ENCODE peak calls at places on chromosome 21, in ten cellular contexts. F is lung; B is sigmoid colon; I is mucosa of descending colon; P is astrocyte; T is CD8-positive, alpha-beta memory T cell; S is lower lobe of right lung; X is tibial artery; M is astrocyte of the cerebellum; G is SK-N-SH. L is an unnamed sample.

GRCh38 chr21:43775795-43776430 is at the start of gene CSTB:
- DNase-seq in F (peak), B (peak), I (peak), P (peak), T (peak), S (peak), X (peak), M (no peak), G (peak), L (peak)

GRCh38 chr21:14581902-14582457 is 35.9 kb upstream of the SAMSN1 start:
- DNase-seq in F (no peak), B (no peak), I (no peak), P (no peak), T (no peak), S (no peak), X (no peak), M (no peak), G (no peak), L (no peak)

GRCh38 chr21:30628109-30628508 is 6.9 kb upstream of the KRTAP20-2 start:
- DNase-seq in F (no peak), B (no peak), I (no peak), P (no peak), T (no peak), S (no peak), X (no peak), M (no peak), G (no peak), L (no peak)

GRCh38 chr21:35342440-35342839 is 293.3 kb upstream of the RUNX1 start:
- DNase-seq in F (no peak), B (no peak), I (no peak), P (no peak), T (no peak), S (no peak), X (no peak), M (no peak), G (no peak), L (no peak)

GRCh38 chr21:31335957-31336738 is 7.9 kb downstream of the TIAM1 start:
- DNase-seq in F (no peak), B (peak), I (no peak), P (peak), T (no peak), S (no peak), X (no peak), M (peak), G (no peak), L (no peak)

GRCh38 chr21:26490771-26491170 is 82.3 kb downstream of the CYYR1 start:
- DNase-seq in F (no peak), B (no peak), I (no peak), P (peak), T (no peak), S (no peak), X (no peak), M (peak), G (no peak), L (no peak)

GRCh38 chr21:31446206-31446900 is 102.3 kb upstream of the TIAM1 start:
- DNase-seq in F (no peak), B (no peak), I (no peak), P (no peak), T (peak), S (no peak), X (no peak), M (no peak), G (no peak), L (no peak)

GRCh38 chr21:43908167-43908566 is 43.1 kb downstream of the AGPAT3 start:
- DNase-seq in F (no peak), B (peak), I (no peak), P (no peak), T (no peak), S (peak), X (peak), M (no peak), G (no peak), L (no peak)

GRCh38 chr21:27380303-27380702 is 413.4 kb upstream of the ADAMTS5 start:
- DNase-seq in F (no peak), B (no peak), I (no peak), P (no peak), T (no peak), S (no peak), X (no peak), M (no peak), G (no peak), L (no peak)

GRCh38 chr21:41597227-41597626 is 89.3 kb upstream of the TMPRSS2 start:
- DNase-seq in F (no peak), B (no peak), I (no peak), P (no peak), T (no peak), S (no peak), X (no peak), M (no peak), G (no peak), L (no peak)

GRCh38 chr21:31559368-31560119 is 99.9 kb upstream of the SOD1 start:
- DNase-seq in F (peak), B (peak), I (peak), P (peak), T (peak), S (peak), X (peak), M (peak), G (peak), L (peak)

GRCh38 chr21:8990326-8991087 is 1530.9 kb upstream of the TPTE start:
- DNase-seq in F (no peak), B (peak), I (no peak), P (peak), T (no peak), S (no peak), X (no peak), M (no peak), G (no peak), L (no peak)

GRCh38 chr21:29829514-29830255 is 110.1 kb downstream of the GRIK1 start:
- DNase-seq in F (no peak), B (no peak), I (no peak), P (peak), T (no peak), S (no peak), X (no peak), M (peak), G (no peak), L (no peak)

GRCh38 chr21:42154237-42155044 is 64.5 kb upstream of the ABCG1 start:
- DNase-seq in F (no peak), B (no peak), I (no peak), P (no peak), T (no peak), S (no peak), X (no peak), M (no peak), G (no peak), L (no peak)

GRCh38 chr21:34821717-34822116 is 152.9 kb downstream of the CLIC6 start:
- DNase-seq in F (no peak), B (no peak), I (no peak), P (no peak), T (no peak), S (no peak), X (no peak), M (no peak), G (peak), L (no peak)

GRCh38 chr21:44872266-44872567 is 1.3 kb downstream of the PTTG1IP start:
- DNase-seq in F (no peak), B (no peak), I (no peak), P (no peak), T (no peak), S (no peak), X (no peak), M (no peak), G (no peak), L (no peak)

GRCh38 chr21:42760361-42760970 is 107.0 kb downstream of the PDE9A start:
- DNase-seq in F (no peak), B (no peak), I (no peak), P (no peak), T (no peak), S (peak), X (peak), M (no peak), G (no peak), L (no peak)

GRCh38 chr21:18369115-18369514 is 34.5 kb downstream of the TMPRSS15 start:
- DNase-seq in F (no peak), B (no peak), I (no peak), P (no peak), T (no peak), S (no peak), X (no peak), M (peak), G (peak), L (no peak)

GRCh38 chr21:17660862-17661261 is 48.2 kb upstream of the BTG3 start:
- DNase-seq in F (no peak), B (no peak), I (no peak), P (no peak), T (no peak), S (peak), X (no peak), M (no peak), G (no peak), L (no peak)

GRCh38 chr21:26067836-26068401 is 102.7 kb downstream of the APP start:
- DNase-seq in F (no peak), B (no peak), I (no peak), P (no peak), T (peak), S (no peak), X (no peak), M (no peak), G (no peak), L (no peak)

GRCh38 chr21:26800001-26800400 is 45.2 kb downstream of the ADAMTS1 start:
- DNase-seq in F (no peak), B (no peak), I (no peak), P (no peak), T (no peak), S (no peak), X (peak), M (no peak), G (no peak), L (no peak)

GRCh38 chr21:14270631-14271030 is 54.7 kb downstream of the RBM11 start:
- DNase-seq in F (no peak), B (no peak), I (no peak), P (no peak), T (no peak), S (no peak), X (no peak), M (no peak), G (no peak), L (no peak)

GRCh38 chr21:39952265-39952664 is 85.0 kb downstream of the PCP4 start:
- DNase-seq in F (no peak), B (no peak), I (no peak), P (no peak), T (no peak), S (no peak), X (no peak), M (no peak), G (no peak), L (no peak)

GRCh38 chr21:33174756-33175155 is 55.0 kb upstream of the IFNAR2 start:
- DNase-seq in F (no peak), B (no peak), I (no peak), P (no peak), T (no peak), S (no peak), X (no peak), M (no peak), G (no peak), L (no peak)

GRCh38 chr21:34037446-34037845 is 35.9 kb upstream of the MRPS6 start:
- DNase-seq in F (peak), B (no peak), I (no peak), P (peak), T (no peak), S (no peak), X (no peak), M (peak), G (no peak), L (no peak)

GRCh38 chr21:41932191-41932575 is 21.6 kb downstream of the C2CD2 start:
- DNase-seq in F (no peak), B (peak), I (no peak), P (peak), T (no peak), S (no peak), X (no peak), M (peak), G (no peak), L (no peak)

GRCh38 chr21:34936299-34936698 is 112.8 kb downstream of the RUNX1 start:
- DNase-seq in F (no peak), B (no peak), I (no peak), P (no peak), T (peak), S (no peak), X (no peak), M (no peak), G (no peak), L (no peak)

GRCh38 chr21:37758997-37759396 is 157.3 kb downstream of the KCNJ6 start:
- DNase-seq in F (no peak), B (no peak), I (no peak), P (peak), T (no peak), S (no peak), X (no peak), M (peak), G (peak), L (no peak)

GRCh38 chr21:42526379-42526727 is 12.7 kb downstream of the SLC37A1 start:
- DNase-seq in F (no peak), B (peak), I (peak), P (no peak), T (no peak), S (no peak), X (peak), M (no peak), G (no peak), L (peak)

GRCh38 chr21:42307106-42307505 is 8.1 kb downstream of the TFF3 start:
- DNase-seq in F (no peak), B (peak), I (no peak), P (no peak), T (no peak), S (no peak), X (no peak), M (no peak), G (no peak), L (no peak)

GRCh38 chr21:33685613-33686197 is 43.4 kb downstream of the ITSN1 start:
- DNase-seq in F (no peak), B (no peak), I (no peak), P (peak), T (no peak), S (no peak), X (no peak), M (peak), G (no peak), L (no peak)

GRCh38 chr21:33947451-33948095 is 32.0 kb upstream of the ATP5PO start:
- DNase-seq in F (peak), B (peak), I (peak), P (peak), T (peak), S (peak), X (peak), M (peak), G (peak), L (peak)

GRCh38 chr21:34612557-34612956 is 2.4 kb downstream of the RCAN1 start:
- DNase-seq in F (no peak), B (no peak), I (no peak), P (no peak), T (no peak), S (no peak), X (no peak), M (no peak), G (no peak), L (no peak)

GRCh38 chr21:42659416-42660117 is 6.1 kb downstream of the PDE9A start:
- DNase-seq in F (no peak), B (no peak), I (peak), P (no peak), T (no peak), S (no peak), X (no peak), M (no peak), G (no peak), L (no peak)

GRCh38 chr21:33769057-33769456 is 126.8 kb downstream of the ITSN1 start:
- DNase-seq in F (no peak), B (no peak), I (no peak), P (no peak), T (no peak), S (no peak), X (no peak), M (no peak), G (no peak), L (no peak)

GRCh38 chr21:41962425-41962966 is 8.7 kb upstream of the C2CD2 start:
- DNase-seq in F (no peak), B (no peak), I (no peak), P (no peak), T (no peak), S (no peak), X (no peak), M (no peak), G (no peak), L (no peak)

GRCh38 chr21:44778094-44778493 is 23.5 kb downstream of the UBE2G2 start:
- DNase-seq in F (no peak), B (no peak), I (no peak), P (no peak), T (no peak), S (no peak), X (no peak), M (no peak), G (no peak), L (no peak)

GRCh38 chr21:44800971-44801467 is 601 bp downstream of the UBE2G2 start:
- DNase-seq in F (no peak), B (no peak), I (no peak), P (peak), T (peak), S (no peak), X (no peak), M (no peak), G (peak), L (no peak)

GRCh38 chr21:18716578-18717138 is 313.1 kb upstream of the TMPRSS15 start:
- DNase-seq in F (no peak), B (no peak), I (no peak), P (no peak), T (no peak), S (no peak), X (no peak), M (no peak), G (no peak), L (no peak)

GRCh38 chr21:36701912-36702621 is 3.2 kb downstream of the SIM2 start:
- DNase-seq in F (no peak), B (no peak), I (no peak), P (no peak), T (no peak), S (no peak), X (no peak), M (no peak), G (no peak), L (no peak)
- H3K4me3 ChIP-seq in F (no peak), B (no peak), I (no peak), P (peak), T (no peak), S (no peak), X (no peak), M (no peak), G (no peak), L (no peak)

GRCh38 chr21:46065215-46065992 is 32.5 kb upstream of the COL6A2 start:
- DNase-seq in F (peak), B (peak), I (no peak), P (peak), T (peak), S (peak), X (peak), M (peak), G (no peak), L (peak)

GRCh38 chr21:46067505-46068201 is 30.3 kb upstream of the COL6A2 start:
- DNase-seq in F (no peak), B (peak), I (no peak), P (no peak), T (no peak), S (peak), X (peak), M (no peak), G (no peak), L (no peak)

GRCh38 chr21:46064870-46065214 is 33.1 kb upstream of the COL6A2 start:
- DNase-seq in F (peak), B (no peak), I (no peak), P (no peak), T (no peak), S (peak), X (peak), M (no peak), G (no peak), L (no peak)

GRCh38 chr21:46066843-46067331 is 31.0 kb upstream of the COL6A2 start:
- DNase-seq in F (peak), B (peak), I (no peak), P (peak), T (no peak), S (peak), X (peak), M (no peak), G (no peak), L (peak)

GRCh38 chr21:46065993-46066842 is 31.7 kb upstream of the COL6A2 start:
- DNase-seq in F (peak), B (peak), I (no peak), P (no peak), T (no peak), S (peak), X (peak), M (no peak), G (no peak), L (no peak)
- H3K4me3 ChIP-seq in F (no peak), B (no peak), I (no peak), P (no peak), T (no peak), S (no peak), X (no peak), M (no peak), G (no peak), L (peak)

DNA sequence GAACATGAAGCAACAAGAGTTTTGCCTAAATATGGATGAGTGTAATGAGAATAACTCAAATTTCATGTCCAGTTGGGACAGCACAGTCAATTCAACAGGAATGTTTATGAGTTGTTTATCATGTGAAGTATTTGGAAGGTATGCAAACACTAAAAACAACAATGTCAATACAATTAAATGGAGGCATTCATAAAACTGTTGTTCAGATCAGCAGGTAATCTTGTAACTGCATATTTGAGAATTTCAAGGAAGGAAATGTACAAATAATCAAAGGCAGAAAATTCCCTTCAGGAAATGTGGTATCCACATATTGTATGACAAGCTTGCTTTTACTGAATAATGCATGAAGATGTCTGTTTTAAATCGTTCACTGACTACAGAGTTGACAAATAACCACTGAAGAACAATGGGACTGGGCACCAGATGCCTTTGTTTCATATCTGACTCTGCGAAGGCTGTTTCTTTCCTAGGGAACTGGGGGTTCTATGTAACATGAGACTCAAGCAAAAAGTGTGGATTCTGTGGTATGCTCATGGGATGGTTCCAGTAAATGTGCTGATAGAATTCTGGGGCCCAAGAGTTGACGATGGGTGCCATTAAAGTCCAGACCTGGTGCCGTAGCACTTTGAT is 198.2 kb downstream of the LTN1 start:
- DNase-seq in F (no peak), B (no peak), I (no peak), P (no peak), T (no peak), S (no peak), X (no peak), M (no peak), G (no peak), L (no peak)
- H3K4me3 ChIP-seq in F (no peak), B (no peak), I (no peak), P (no peak), T (no peak), S (no peak), X (no peak), M (no peak), G (no peak), L (no peak)

GRCh38 chr21:16426936-16427335 is 697.2 kb downstream of the USP25 start:
- DNase-seq in F (no peak), B (no peak), I (no peak), P (peak), T (no peak), S (no peak), X (no peak), M (no peak), G (no peak), L (no peak)

GRCh38 chr21:16425297-16425696 is 695.5 kb downstream of the USP25 start:
- DNase-seq in F (no peak), B (no peak), I (no peak), P (no peak), T (no peak), S (no peak), X (no peak), M (no peak), G (no peak), L (no peak)

GRCh38 chr21:16423921-16424320 is 694.1 kb downstream of the USP25 start:
- DNase-seq in F (no peak), B (no peak), I (no peak), P (no peak), T (no peak), S (no peak), X (no peak), M (no peak), G (no peak), L (no peak)

GRCh38 chr21:16422702-16423101 is 692.9 kb downstream of the USP25 start:
- DNase-seq in F (no peak), B (no peak), I (no peak), P (peak), T (no peak), S (no peak), X (no peak), M (no peak), G (no peak), L (no peak)

DNA sequence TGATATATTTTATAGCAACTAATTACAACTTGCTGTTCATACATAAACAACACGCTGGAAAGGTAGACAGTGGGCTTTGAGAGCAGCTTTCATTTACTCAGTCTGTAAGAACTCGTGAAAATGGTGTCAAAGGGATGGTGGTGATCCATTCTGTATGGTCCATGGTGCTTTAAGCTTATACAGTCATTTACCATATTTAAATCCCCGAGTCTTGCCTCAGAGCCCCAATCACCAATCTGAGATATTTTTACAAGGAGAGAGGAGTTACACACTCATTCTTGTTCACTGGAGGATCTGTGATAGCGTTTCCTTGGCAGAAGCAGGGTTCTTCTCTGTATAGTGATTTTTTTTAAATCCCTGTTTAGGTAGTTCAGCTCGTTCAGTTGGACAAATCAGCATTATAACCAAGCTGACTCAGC is 694.6 kb downstream of the USP25 start:
- DNase-seq in F (no peak), B (no peak), I (no peak), P (peak), T (no peak), S (no peak), X (no peak), M (peak), G (peak), L (no peak)
- H3K4me3 ChIP-seq in F (no peak), B (peak), I (no peak), P (peak), T (no peak), S (peak), X (peak), M (peak), G (no peak), L (peak)

L was measured in left ventricle myocardium inferior.